ENCODE peak calls at places on chromosomes 4 and X, in four cellular contexts. One of them, this sample, is unnamed.

GRCh38 chrX:77742788-77743476 is 43.1 kb downstream of the ATRX start:
- DNase-seq in IMR-90: no peak
- DNase-seq in tibial artery: peak
- DNase-seq in brain microvascular endothelial cell: no peak
- DNase-seq in this sample: no peak

GRCh38 chrX:26466387-26466786 is 250.4 kb downstream of the MAGEB5 start:
- DNase-seq in IMR-90: no peak
- DNase-seq in tibial artery: no peak
- DNase-seq in brain microvascular endothelial cell: no peak
- DNase-seq in this sample: no peak

GRCh38 chrX:130626521-130626920 is 224.7 kb downstream of the RBMX2 start:
- DNase-seq in IMR-90: peak
- DNase-seq in tibial artery: no peak
- DNase-seq in brain microvascular endothelial cell: no peak
- DNase-seq in this sample: no peak

GRCh38 chrX:23373129-23373804 is 38.6 kb downstream of the PTCHD1 start:
- DNase-seq in IMR-90: peak
- DNase-seq in tibial artery: no peak
- DNase-seq in brain microvascular endothelial cell: peak
- DNase-seq in this sample: no peak

GRCh38 chr4:163070023-163070422 is 96.7 kb downstream of the NAF1 start:
- DNase-seq in IMR-90: no peak
- DNase-seq in tibial artery: no peak
- DNase-seq in brain microvascular endothelial cell: peak
- DNase-seq in this sample: no peak

GRCh38 chr4:184102488-184102887 is 115.2 kb downstream of the ENPP6 start:
- DNase-seq in IMR-90: no peak
- DNase-seq in tibial artery: no peak
- DNase-seq in brain microvascular endothelial cell: no peak
- DNase-seq in this sample: no peak

GRCh38 chr4:58465031-58465430 is 1354.8 kb upstream of the IGFBP7 start:
- DNase-seq in IMR-90: no peak
- DNase-seq in tibial artery: no peak
- DNase-seq in brain microvascular endothelial cell: no peak
- DNase-seq in this sample: no peak

GRCh38 chrX:8364369-8365141 is 100.1 kb upstream of the VCX3B start:
- DNase-seq in IMR-90: no peak
- DNase-seq in tibial artery: no peak
- DNase-seq in brain microvascular endothelial cell: no peak
- DNase-seq in this sample: no peak

GRCh38 chr4:2047031-2047660 is 12.0 kb upstream of the NAT8L start:
- DNase-seq in IMR-90: no peak
- DNase-seq in tibial artery: peak
- DNase-seq in brain microvascular endothelial cell: no peak
- DNase-seq in this sample: no peak

GRCh38 chr4:174764105-174764729 is 64.8 kb downstream of the GLRA3 start:
- DNase-seq in IMR-90: peak
- DNase-seq in tibial artery: no peak
- DNase-seq in brain microvascular endothelial cell: no peak
- DNase-seq in this sample: no peak

GRCh38 chrX:24990585-24990984 is 25.2 kb downstream of the ARX start:
- DNase-seq in IMR-90: no peak
- DNase-seq in tibial artery: no peak
- DNase-seq in brain microvascular endothelial cell: no peak
- DNase-seq in this sample: no peak

GRCh38 chr4:10962246-10962645 is 277.7 kb upstream of the CLNK start:
- DNase-seq in IMR-90: no peak
- DNase-seq in tibial artery: no peak
- DNase-seq in brain microvascular endothelial cell: no peak
- DNase-seq in this sample: no peak

GRCh38 chrX:39852496-39852895 is 245.3 kb downstream of the BCOR start:
- DNase-seq in IMR-90: no peak
- DNase-seq in tibial artery: no peak
- DNase-seq in brain microvascular endothelial cell: no peak
- DNase-seq in this sample: no peak

GRCh38 chr4:115678425-115678941 is 565.1 kb upstream of the NDST4 start:
- DNase-seq in IMR-90: no peak
- DNase-seq in tibial artery: no peak
- DNase-seq in brain microvascular endothelial cell: no peak
- DNase-seq in this sample: no peak

GRCh38 chr4:10180927-10181744 is 64.5 kb upstream of the WDR1 start:
- DNase-seq in IMR-90: peak
- DNase-seq in tibial artery: no peak
- DNase-seq in brain microvascular endothelial cell: peak
- DNase-seq in this sample: peak

GRCh38 chr4:3009422-3009821 is 46.1 kb downstream of the GRK4 start:
- DNase-seq in IMR-90: no peak
- DNase-seq in tibial artery: no peak
- DNase-seq in brain microvascular endothelial cell: no peak
- DNase-seq in this sample: no peak

GRCh38 chr4:8775121-8775520 is 96.5 kb downstream of the HMX1 start:
- DNase-seq in IMR-90: no peak
- DNase-seq in tibial artery: no peak
- DNase-seq in brain microvascular endothelial cell: no peak
- DNase-seq in this sample: peak

GRCh38 chrX:143635915-143636314 is at the start of gene SLITRK4:
- DNase-seq in IMR-90: no peak
- DNase-seq in tibial artery: no peak
- DNase-seq in brain microvascular endothelial cell: no peak
- DNase-seq in this sample: no peak

GRCh38 chr4:129064717-129065116 is 28.6 kb downstream of the SCLT1 start:
- DNase-seq in IMR-90: peak
- DNase-seq in tibial artery: no peak
- DNase-seq in brain microvascular endothelial cell: peak
- DNase-seq in this sample: no peak

GRCh38 chr4:102683846-102684581 is 76.8 kb downstream of the MANBA start:
- DNase-seq in IMR-90: peak
- DNase-seq in tibial artery: no peak
- DNase-seq in brain microvascular endothelial cell: peak
- DNase-seq in this sample: no peak

GRCh38 chr4:37665347-37666009 is 20.7 kb downstream of the RELL1 start:
- DNase-seq in IMR-90: no peak
- DNase-seq in tibial artery: no peak
- DNase-seq in brain microvascular endothelial cell: no peak
- DNase-seq in this sample: no peak

GRCh38 chr4:181855307-181855706 is 387.9 kb upstream of the TENM3 start:
- DNase-seq in IMR-90: no peak
- DNase-seq in tibial artery: no peak
- DNase-seq in brain microvascular endothelial cell: no peak
- DNase-seq in this sample: no peak

GRCh38 chr4:1467581-1468458 is 61.6 kb upstream of the NKX1-1 start:
- DNase-seq in IMR-90: no peak
- DNase-seq in tibial artery: no peak
- DNase-seq in brain microvascular endothelial cell: no peak
- DNase-seq in this sample: no peak

GRCh38 chr4:88104902-88105610 is 53.4 kb downstream of the ABCG2 start:
- DNase-seq in IMR-90: peak
- DNase-seq in tibial artery: no peak
- DNase-seq in brain microvascular endothelial cell: peak
- DNase-seq in this sample: no peak

GRCh38 chr4:160180206-160180605 is 1077.3 kb downstream of the RAPGEF2 start:
- DNase-seq in IMR-90: no peak
- DNase-seq in tibial artery: no peak
- DNase-seq in brain microvascular endothelial cell: peak
- DNase-seq in this sample: no peak

GRCh38 chr4:48799157-48799556 is 19.1 kb upstream of the FRYL start:
- DNase-seq in IMR-90: no peak
- DNase-seq in tibial artery: no peak
- DNase-seq in brain microvascular endothelial cell: no peak
- DNase-seq in this sample: no peak

GRCh38 chrX:119753639-119754257 is 4.6 kb upstream of the SOWAHD start:
- DNase-seq in IMR-90: peak
- DNase-seq in tibial artery: no peak
- DNase-seq in brain microvascular endothelial cell: peak
- DNase-seq in this sample: no peak

GRCh38 chr4:149291463-149291862 is 524.2 kb downstream of the IQCM start:
- DNase-seq in IMR-90: peak
- DNase-seq in tibial artery: no peak
- DNase-seq in brain microvascular endothelial cell: peak
- DNase-seq in this sample: no peak

GRCh38 chr4:83785906-83786305 is 250.0 kb downstream of the GPAT3 start:
- DNase-seq in IMR-90: no peak
- DNase-seq in tibial artery: no peak
- DNase-seq in brain microvascular endothelial cell: no peak
- DNase-seq in this sample: no peak

GRCh38 chr4:140628016-140628415 is 59.3 kb upstream of the UCP1 start:
- DNase-seq in IMR-90: no peak
- DNase-seq in tibial artery: no peak
- DNase-seq in brain microvascular endothelial cell: no peak
- DNase-seq in this sample: no peak

GRCh38 chr4:140622333-140622958 is 53.7 kb upstream of the UCP1 start:
- DNase-seq in IMR-90: no peak
- DNase-seq in tibial artery: no peak
- DNase-seq in brain microvascular endothelial cell: no peak
- DNase-seq in this sample: no peak

GRCh38 chr4:140621161-140621560 is 52.4 kb upstream of the UCP1 start:
- DNase-seq in IMR-90: no peak
- DNase-seq in tibial artery: no peak
- DNase-seq in brain microvascular endothelial cell: no peak
- DNase-seq in this sample: no peak

GRCh38 chr4:140630246-140630645 is 61.5 kb upstream of the UCP1 start:
- DNase-seq in IMR-90: no peak
- DNase-seq in tibial artery: no peak
- DNase-seq in brain microvascular endothelial cell: no peak
- DNase-seq in this sample: no peak

DNA sequence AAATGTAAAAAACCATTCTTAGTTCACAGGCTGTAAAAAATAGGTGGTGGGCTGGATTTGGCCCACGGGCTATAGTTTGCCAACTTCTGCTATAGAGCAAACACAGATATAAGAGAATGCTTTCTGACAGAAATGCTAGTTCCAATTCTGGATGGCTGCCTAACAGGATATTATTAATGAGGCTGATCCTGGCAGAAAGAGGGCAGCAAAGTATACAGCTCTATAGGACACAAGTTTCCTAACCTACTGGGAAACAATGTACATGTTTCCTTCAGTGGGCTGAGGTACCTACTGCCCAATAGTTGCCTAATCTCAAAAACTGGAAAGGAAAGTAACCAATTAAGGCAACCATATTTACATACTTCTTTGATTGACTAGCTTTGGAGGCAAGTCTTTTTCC is 58.2 kb upstream of the UCP1 start:
- DNase-seq in IMR-90: no peak
- DNase-seq in tibial artery: no peak
- DNase-seq in brain microvascular endothelial cell: no peak
- DNase-seq in this sample: no peak
- TF ChIP-seq CTCF in IMR-90: peak
- TF ChIP-seq CTCF in tibial artery: no peak
- TF ChIP-seq CTCF in brain microvascular endothelial cell: peak
- TF ChIP-seq CTCF in this sample: no peak

DNA sequence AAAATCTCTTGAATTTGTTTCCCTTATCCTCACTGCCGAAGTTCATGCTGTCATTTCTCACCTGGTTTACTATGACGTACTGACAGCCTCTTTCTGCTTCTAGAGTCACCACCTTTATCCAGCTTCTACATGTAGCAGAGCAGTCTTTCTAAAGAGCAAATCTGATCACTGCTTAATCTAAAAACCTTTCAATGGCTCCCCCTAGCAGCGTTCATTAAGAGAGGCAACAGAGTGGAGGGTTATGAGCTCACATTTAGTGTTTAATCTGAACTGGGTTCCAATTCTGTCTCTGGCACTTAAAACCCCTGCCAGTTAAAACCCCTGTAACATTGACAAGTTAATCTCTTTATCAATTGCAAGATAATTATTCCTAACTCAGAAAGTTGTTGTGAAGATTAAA is 4.4 kb downstream of the RBPJ start:
- DNase-seq in IMR-90: peak
- DNase-seq in tibial artery: no peak
- DNase-seq in brain microvascular endothelial cell: peak
- DNase-seq in this sample: no peak
- TF ChIP-seq CTCF in IMR-90: peak
- TF ChIP-seq CTCF in tibial artery: no peak
- TF ChIP-seq CTCF in brain microvascular endothelial cell: peak
- TF ChIP-seq CTCF in this sample: peak

GRCh38 chrX:106035064-106035463 is 3.5 kb downstream of the SERPINA7 start:
- DNase-seq in IMR-90: no peak
- DNase-seq in tibial artery: no peak
- DNase-seq in brain microvascular endothelial cell: no peak
- DNase-seq in this sample: no peak
- TF ChIP-seq CTCF in IMR-90: no peak
- TF ChIP-seq CTCF in tibial artery: no peak
- TF ChIP-seq CTCF in brain microvascular endothelial cell: peak
- TF ChIP-seq CTCF in this sample: no peak

GRCh38 chr4:100086766-100087431 is 103.4 kb downstream of the DDIT4L start:
- DNase-seq in IMR-90: no peak
- DNase-seq in tibial artery: no peak
- DNase-seq in brain microvascular endothelial cell: no peak
- DNase-seq in this sample: no peak
- TF ChIP-seq CTCF in IMR-90: no peak
- TF ChIP-seq CTCF in tibial artery: no peak
- TF ChIP-seq CTCF in brain microvascular endothelial cell: no peak
- TF ChIP-seq CTCF in this sample: no peak

GRCh38 chr4:22356996-22357596 is 158.8 kb downstream of the ADGRA3 start:
- DNase-seq in IMR-90: peak
- DNase-seq in tibial artery: no peak
- DNase-seq in brain microvascular endothelial cell: peak
- DNase-seq in this sample: no peak
- TF ChIP-seq CTCF in IMR-90: peak
- TF ChIP-seq CTCF in tibial artery: no peak
- TF ChIP-seq CTCF in brain microvascular endothelial cell: peak
- TF ChIP-seq CTCF in this sample: no peak

GRCh38 chr4:22238742-22239141 is 277.1 kb downstream of the ADGRA3 start:
- DNase-seq in IMR-90: no peak
- DNase-seq in tibial artery: no peak
- DNase-seq in brain microvascular endothelial cell: no peak
- DNase-seq in this sample: no peak
- TF ChIP-seq CTCF in IMR-90: no peak
- TF ChIP-seq CTCF in tibial artery: no peak
- TF ChIP-seq CTCF in brain microvascular endothelial cell: peak
- TF ChIP-seq CTCF in this sample: no peak

GRCh38 chr4:314296-314903 is 9.1 kb upstream of the ZNF732 start:
- DNase-seq in IMR-90: no peak
- DNase-seq in tibial artery: no peak
- DNase-seq in brain microvascular endothelial cell: no peak
- DNase-seq in this sample: no peak
- TF ChIP-seq CTCF in IMR-90: no peak
- TF ChIP-seq CTCF in tibial artery: no peak
- TF ChIP-seq CTCF in brain microvascular endothelial cell: no peak
- TF ChIP-seq CTCF in this sample: no peak

GRCh38 chr4:136805582-136805981 is 726.7 kb downstream of the PCDH18 start:
- DNase-seq in IMR-90: no peak
- DNase-seq in tibial artery: no peak
- DNase-seq in brain microvascular endothelial cell: no peak
- DNase-seq in this sample: no peak
- TF ChIP-seq CTCF in IMR-90: no peak
- TF ChIP-seq CTCF in tibial artery: no peak
- TF ChIP-seq CTCF in brain microvascular endothelial cell: no peak
- TF ChIP-seq CTCF in this sample: no peak

DNA sequence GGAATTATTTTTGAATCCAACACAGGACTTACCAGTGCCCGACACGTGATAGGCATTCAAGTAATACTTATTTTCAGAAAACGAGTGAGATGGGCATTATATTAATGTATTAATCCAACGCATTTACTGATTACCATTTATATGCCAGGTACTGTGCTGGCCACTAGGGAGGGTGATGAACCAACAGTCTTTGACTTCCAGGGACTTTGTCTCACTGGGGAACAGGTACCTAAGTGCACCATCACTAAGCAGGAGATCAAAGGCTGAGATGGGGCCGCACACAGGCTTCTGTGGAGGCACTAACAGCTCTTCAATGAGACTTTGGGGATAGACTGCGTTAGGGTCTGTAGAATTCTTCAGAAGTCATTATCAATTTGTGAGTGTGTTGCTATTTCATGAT is 5.7 kb upstream of the TADA2B start:
- DNase-seq in IMR-90: no peak
- DNase-seq in tibial artery: no peak
- DNase-seq in brain microvascular endothelial cell: no peak
- DNase-seq in this sample: no peak
- TF ChIP-seq CTCF in IMR-90: peak
- TF ChIP-seq CTCF in tibial artery: no peak
- TF ChIP-seq CTCF in brain microvascular endothelial cell: peak
- TF ChIP-seq CTCF in this sample: no peak